ENCODE peak calls at places on chromosomes 7 and 10, in nine cellular contexts. Q is cardiac muscle cell, D is skeletal muscle cell, V is PC-9, L is osteoblast, S is fibroblast of mammary gland, Y is heart right ventricle, F is K562, T is retinal pigment epithelial cell. Z is an unnamed sample.

GRCh38 chr10:129905553-129905952 is 58.5 kb downstream of the EBF3 start:
- DNase-seq in D (no peak), T (no peak), Y (no peak), L (no peak), Q (no peak), F (no peak), S (no peak), V (no peak), Z (no peak)

GRCh38 chr10:60441515-60441914 is 51.8 kb upstream of the ANK3 start:
- DNase-seq in T (no peak), L (no peak), S (peak), Y (no peak), F (no peak), Q (no peak), V (no peak), D (no peak), Z (no peak)

GRCh38 chr10:125002044-125002422 is 60.1 kb downstream of the ZRANB1 start:
- DNase-seq in D (no peak), L (peak), S (no peak), T (no peak), Q (no peak), V (no peak), F (no peak), Y (no peak), Z (no peak)

GRCh38 chr7:103711413-103711812 is 265.4 kb upstream of the SLC26A5 start:
- DNase-seq in D (no peak), S (no peak), Q (no peak), V (no peak), T (no peak), F (no peak), L (no peak), Y (no peak), Z (no peak)

GRCh38 chr10:33542747-33543505 is 208.5 kb upstream of the NRP1 start:
- DNase-seq in T (no peak), D (peak), Y (no peak), Q (no peak), V (no peak), L (no peak), S (peak), F (no peak), Z (no peak)

GRCh38 chr7:56287429-56288138 is 171.4 kb upstream of the NUPR2 start:
- DNase-seq in Y (peak), S (no peak), Q (no peak), V (no peak), L (no peak), F (no peak), D (no peak), T (no peak), Z (no peak)

GRCh38 chr7:85770332-85770731 is 583.5 kb upstream of the SEMA3D start:
- DNase-seq in D (peak), V (no peak), L (no peak), Y (no peak), T (no peak), Q (no peak), S (peak), F (no peak), Z (peak)

GRCh38 chr7:91683823-91684222 is 196.7 kb downstream of the MTERF1 start:
- DNase-seq in Q (peak), F (no peak), L (no peak), V (no peak), Y (peak), S (peak), D (peak), T (peak), Z (peak)

GRCh38 chr10:70462349-70462984 is 16.1 kb upstream of the PALD1 start:
- DNase-seq in F (no peak), S (no peak), V (peak), T (no peak), Y (peak), L (peak), D (no peak), Q (no peak), Z (no peak)

GRCh38 chr10:86775056-86775858 is 18.8 kb downstream of the BMPR1A start:
- DNase-seq in L (peak), F (peak), T (no peak), Q (no peak), V (no peak), D (no peak), Y (no peak), S (peak), Z (no peak)

GRCh38 chr7:33040803-33041516 is 21.6 kb downstream of the NT5C3A start:
- DNase-seq in D (no peak), L (no peak), T (no peak), V (peak), F (no peak), Q (peak), Y (no peak), S (peak), Z (no peak)

GRCh38 chr7:139355320-139355719 is 4.4 kb upstream of the LUC7L2 start:
- DNase-seq in V (no peak), Q (no peak), D (no peak), F (no peak), L (peak), S (peak), Y (no peak), T (no peak), Z (no peak)

GRCh38 chr10:70132098-70133029 is at the start of gene AIFM2:
- DNase-seq in T (no peak), L (peak), Q (peak), D (no peak), S (peak), Y (peak), F (peak), V (peak), Z (no peak)

GRCh38 chr10:80429521-80429966 is 21.2 kb downstream of the PRXL2A start:
- DNase-seq in F (no peak), D (no peak), T (no peak), S (peak), L (peak), Q (no peak), Y (no peak), V (peak), Z (no peak)

GRCh38 chr7:94701555-94701973 is 45.6 kb upstream of the SGCE start:
- DNase-seq in F (no peak), T (peak), S (no peak), D (no peak), L (peak), Y (no peak), Q (no peak), V (peak), Z (peak)

GRCh38 chr7:266851-267840 is 22.8 kb upstream of the FOXL3 start:
- DNase-seq in V (no peak), S (no peak), Q (peak), F (peak), L (peak), Y (no peak), T (no peak), D (no peak), Z (no peak)

GRCh38 chr7:126937196-126937595 is 315.5 kb downstream of the GRM8 start:
- DNase-seq in S (no peak), Q (no peak), F (no peak), V (no peak), L (no peak), T (no peak), Y (no peak), D (no peak), Z (no peak)

GRCh38 chr10:983951-984705 is 4.1 kb upstream of the GTPBP4 start:
- DNase-seq in S (peak), L (no peak), V (peak), D (no peak), Y (no peak), Q (no peak), F (no peak), T (peak), Z (no peak)

GRCh38 chr10:94626476-94626875 is 57.1 kb upstream of the CYP2C18 start:
- DNase-seq in V (no peak), Q (no peak), S (no peak), L (no peak), F (no peak), T (no peak), D (no peak), Y (no peak), Z (no peak)

GRCh38 chr10:49592726-49593563 is 17.2 kb upstream of the SLC18A3 start:
- DNase-seq in Q (peak), Y (peak), S (peak), V (peak), F (peak), D (no peak), T (no peak), L (peak), Z (no peak)

GRCh38 chr7:114722562-114722961 is 199.3 kb upstream of the MDFIC start:
- DNase-seq in S (no peak), Y (no peak), F (no peak), Q (no peak), T (no peak), L (peak), V (no peak), D (no peak), Z (no peak)

GRCh38 chr7:41825927-41826480 is 123.1 kb upstream of the INHBA start:
- DNase-seq in V (no peak), Q (peak), D (no peak), Y (no peak), S (no peak), T (no peak), F (no peak), L (no peak), Z (no peak)

GRCh38 chr10:131180941-131181855 is 130.3 kb downstream of the TCERG1L start:
- DNase-seq in Y (no peak), F (no peak), Q (no peak), T (no peak), L (no peak), V (no peak), D (no peak), S (no peak), Z (no peak)

GRCh38 chr7:54961391-54961790 is 57.4 kb upstream of the EGFR start:
- DNase-seq in V (peak), Q (no peak), Y (no peak), L (no peak), T (no peak), F (no peak), S (no peak), D (no peak), Z (no peak)

GRCh38 chr7:155800741-155801267 is 11.5 kb downstream of the SHH start:
- DNase-seq in S (no peak), L (no peak), T (no peak), D (no peak), V (no peak), F (no peak), Q (no peak), Y (no peak), Z (no peak)

GRCh38 chr7:155804431-155804831 is 7.8 kb downstream of the SHH start:
- DNase-seq in S (no peak), F (no peak), Y (no peak), Q (no peak), V (no peak), L (no peak), T (no peak), D (no peak), Z (no peak)

GRCh38 chr7:155803418-155804376 is 8.6 kb downstream of the SHH start:
- DNase-seq in T (no peak), V (no peak), Q (no peak), Y (no peak), S (no peak), F (no peak), D (no peak), L (peak), Z (no peak)

GRCh38 chr7:155802291-155802690 is 10.0 kb downstream of the SHH start:
- DNase-seq in S (no peak), F (no peak), D (no peak), Q (no peak), V (no peak), T (no peak), L (no peak), Y (no peak), Z (no peak)

DNA sequence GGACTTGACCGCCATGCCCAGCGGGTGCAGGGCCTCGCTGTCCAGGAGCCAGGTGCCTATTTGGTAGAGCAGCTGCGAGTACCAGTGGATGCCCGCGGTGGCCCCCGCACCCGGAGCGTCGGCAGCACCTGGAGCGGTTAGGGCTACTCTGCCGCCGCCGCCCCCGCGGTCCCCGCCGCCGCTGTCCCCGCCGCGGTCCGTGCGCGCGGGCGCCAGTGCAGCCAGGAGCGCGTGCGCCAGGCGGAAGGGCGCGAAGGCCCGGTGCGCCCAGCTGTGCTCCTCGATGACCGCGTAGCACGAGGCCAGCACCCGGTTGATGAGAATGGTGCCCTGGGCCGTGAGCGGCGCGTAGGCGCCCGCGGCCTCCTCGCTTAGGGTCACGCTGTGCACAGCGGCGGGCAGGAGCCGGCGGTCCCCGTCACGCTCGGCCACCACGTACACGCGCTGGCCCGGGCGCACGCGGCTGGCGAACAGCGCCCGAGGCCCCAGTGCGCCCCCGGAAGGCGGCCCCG is 9.3 kb downstream of the SHH start:
- DNase-seq in L (no peak), Y (no peak), Q (no peak), T (no peak), F (no peak), S (no peak), D (no peak), V (no peak), Z (no peak)
- H3K4me3 ChIP-seq in L (no peak), Y (no peak), Q (peak), T (no peak), F (no peak), S (no peak), D (peak), V (no peak), Z (no peak)

GRCh38 chr10:10270071-10270470 is 747.6 kb upstream of the CELF2 start:
- DNase-seq in Y (no peak), D (no peak), S (no peak), Q (no peak), L (no peak), T (no peak), V (no peak), F (no peak), Z (no peak)
- H3K4me3 ChIP-seq in Y (no peak), D (no peak), S (no peak), Q (no peak), L (no peak), T (no peak), V (no peak), F (no peak), Z (no peak)

DNA sequence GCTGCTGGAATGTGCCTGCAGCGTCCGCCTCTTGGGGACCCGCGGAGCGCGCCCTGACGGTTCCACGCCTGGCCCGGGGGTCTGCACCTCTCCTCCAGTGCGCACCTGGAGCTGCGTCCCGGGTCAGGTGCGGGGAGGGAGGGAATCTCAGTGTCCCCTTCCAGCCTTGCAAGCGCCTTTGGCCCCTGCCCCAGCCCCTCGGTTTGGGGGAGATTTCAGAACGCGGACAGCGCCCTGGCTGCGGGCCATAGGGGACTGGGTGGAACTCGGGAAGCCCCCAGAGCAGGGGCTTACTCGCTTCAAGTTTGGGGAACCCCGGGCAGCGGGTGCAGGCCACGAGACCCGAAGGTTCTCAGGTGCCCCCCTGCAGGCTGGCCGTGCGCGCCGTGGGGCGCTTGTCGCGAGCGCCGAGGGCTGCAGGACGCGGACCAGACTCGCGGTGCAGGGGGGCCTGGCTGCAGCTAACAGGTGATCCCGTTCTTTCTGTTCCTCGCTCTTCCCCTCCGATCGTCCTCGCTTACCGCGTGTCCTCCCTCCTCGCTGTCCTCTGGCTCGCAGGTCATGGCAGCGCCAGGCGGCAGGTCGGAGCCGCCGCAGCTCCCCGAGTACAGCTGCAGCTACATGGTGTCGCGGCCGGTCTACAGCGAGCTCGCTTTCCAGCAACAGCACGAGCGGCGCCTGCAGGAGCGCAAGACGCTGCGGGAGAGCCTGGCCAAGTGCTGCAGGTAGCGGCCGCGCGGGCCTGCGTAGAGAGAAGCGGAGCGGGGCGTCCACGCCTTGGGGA is 645 bp downstream of the SLC26A4 start:
- DNase-seq in T (no peak), D (no peak), Q (peak), S (peak), V (peak), Y (peak), F (no peak), L (peak), Z (no peak)
- H3K4me3 ChIP-seq in T (peak), D (peak), Q (peak), S (peak), V (peak), Y (peak), F (no peak), L (peak), Z (peak)

GRCh38 chr7:112990619-112991018 is 96.0 kb downstream of the GPR85 start:
- DNase-seq in T (no peak), F (no peak), V (no peak), Q (no peak), S (peak), L (no peak), D (no peak), Y (no peak), Z (no peak)
- H3K4me3 ChIP-seq in T (no peak), F (no peak), V (no peak), Q (no peak), S (no peak), L (no peak), D (no peak), Y (no peak), Z (no peak)

DNA sequence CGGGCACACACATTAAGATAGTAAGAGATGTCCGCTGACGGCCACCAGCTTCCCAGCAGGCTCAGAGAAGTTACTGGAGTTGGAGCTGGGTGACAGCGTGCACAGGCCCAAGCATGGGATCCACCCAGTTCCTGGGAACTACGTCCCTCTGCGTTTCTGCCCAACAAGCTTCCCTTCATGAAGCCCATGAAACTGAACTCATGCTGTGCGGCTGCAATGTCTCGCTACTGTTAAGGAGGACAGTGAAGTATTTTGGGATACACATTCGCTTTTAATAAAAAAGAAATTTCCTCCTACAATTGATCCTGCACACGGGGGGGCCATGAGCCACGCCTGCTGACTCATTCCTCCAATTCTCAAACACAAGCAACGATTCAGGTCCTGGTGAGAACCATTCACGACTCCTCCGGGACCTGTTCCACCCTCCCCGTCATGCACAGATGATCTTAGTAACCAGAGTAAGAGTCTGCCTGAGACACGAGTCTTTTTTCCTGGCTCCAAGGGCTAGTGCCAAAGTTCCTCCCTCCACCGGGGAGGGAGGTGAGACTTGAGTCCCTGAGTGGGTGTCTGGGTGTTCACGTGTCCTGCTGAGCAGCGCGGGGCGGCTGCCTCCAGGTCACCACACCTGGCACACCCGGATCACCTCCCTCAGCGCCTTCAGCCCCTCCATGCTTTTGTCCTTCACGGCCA is 2.6 kb downstream of the PSMG3 start:
- DNase-seq in T (no peak), Q (no peak), V (peak), F (peak), S (peak), Y (no peak), L (peak), D (peak), Z (no peak)
- H3K4me3 ChIP-seq in T (no peak), Q (no peak), V (no peak), F (no peak), S (peak), Y (no peak), L (peak), D (no peak), Z (no peak)

GRCh38 chr7:4959881-4960280 is 894 bp upstream of the MMD2 start:
- DNase-seq in F (no peak), Y (no peak), D (no peak), T (no peak), V (no peak), Q (no peak), S (no peak), L (no peak), Z (no peak)

GRCh38 chr7:4958477-4959301 is at the start of gene MMD2:
- DNase-seq in Q (peak), S (no peak), F (no peak), V (no peak), D (no peak), T (no peak), L (no peak), Y (no peak), Z (no peak)

GRCh38 chr7:4960363-4960762 is 1.4 kb upstream of the MMD2 start:
- DNase-seq in L (peak), V (no peak), Q (no peak), D (no peak), F (no peak), Y (no peak), T (no peak), S (no peak), Z (no peak)

GRCh38 chr7:4959356-4959755 is 369 bp upstream of the MMD2 start:
- DNase-seq in Q (no peak), T (no peak), L (no peak), F (no peak), S (no peak), V (no peak), D (no peak), Y (no peak), Z (no peak)

GRCh38 chr7:4957847-4958476 is 1.0 kb downstream of the MMD2 start:
- DNase-seq in D (no peak), L (no peak), V (no peak), S (no peak), Y (no peak), Q (no peak), F (no peak), T (no peak), Z (no peak)
- H3K4me3 ChIP-seq in D (no peak), L (no peak), V (no peak), S (no peak), Y (no peak), Q (no peak), F (no peak), T (no peak), Z (no peak)

GRCh38 chr10:73281097-73281496 is 28.7 kb upstream of the MRPS16 start:
- DNase-seq in Q (no peak), V (no peak), F (no peak), Y (no peak), S (no peak), T (no peak), D (no peak), L (no peak), Z (no peak)
- H3K4me3 ChIP-seq in Q (no peak), V (no peak), F (no peak), Y (no peak), S (no peak), T (no peak), D (no peak), L (no peak), Z (no peak)

DNA sequence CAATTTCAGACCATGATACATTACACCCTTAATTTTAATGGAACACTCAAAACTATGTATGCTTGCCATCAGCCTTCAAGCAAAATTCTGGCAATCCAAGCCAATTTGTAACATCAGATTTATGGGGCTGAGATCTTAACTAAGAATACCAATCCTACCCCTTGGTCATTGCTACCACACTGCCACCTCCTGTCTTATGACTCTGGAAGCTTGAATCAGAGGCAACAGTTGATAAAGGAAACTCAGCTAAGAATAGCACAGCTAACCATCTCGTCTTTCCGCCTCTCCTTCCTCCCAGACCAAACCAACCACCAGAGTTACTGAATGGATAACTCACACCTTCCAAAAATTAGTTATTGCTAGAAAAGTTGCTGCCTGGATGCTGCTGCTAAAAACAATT is 7.4 kb downstream of the IGF2BP3 start:
- DNase-seq in Y (no peak), F (no peak), S (peak), V (peak), D (no peak), Q (peak), T (no peak), L (peak), Z (no peak)
- H3K4me3 ChIP-seq in Y (no peak), F (no peak), S (no peak), V (peak), D (no peak), Q (no peak), T (no peak), L (no peak), Z (no peak)

Z was measured in AG04449.